ENCODE peak calls at places on chromosomes 1 and 21, in five cellular contexts. R is caudate nucleus, K is NCI-H2081, D is ACHN, H is adipocyte. U is an unnamed sample.

GRCh38 chr1:184943998-184944397 is 30.3 kb downstream of the NIBAN1 start:
- DNase-seq in R (no peak), D (no peak), K (no peak), H (no peak), U (no peak)

GRCh38 chr1:178052650-178053461 is 41.0 kb upstream of the RASAL2 start:
- DNase-seq in H (peak), D (peak), K (peak), R (no peak), U (peak)

GRCh38 chr1:28917757-28918118 is 3.4 kb downstream of the EPB41 start:
- DNase-seq in R (no peak), K (no peak), H (no peak), D (no peak), U (no peak)

GRCh38 chr21:34129039-34129891 is 55.9 kb downstream of the MRPS6 start:
- DNase-seq in D (peak), K (no peak), R (peak), H (peak), U (peak)

GRCh38 chr1:221783936-221784335 is 42.0 kb upstream of the DUSP10 start:
- DNase-seq in H (no peak), D (no peak), K (no peak), R (no peak), U (no peak)

GRCh38 chr1:111793896-111794295 is 38.2 kb downstream of the DDX20 start:
- DNase-seq in D (no peak), R (no peak), H (no peak), K (no peak), U (no peak)

GRCh38 chr1:34763142-34763781 is 3.7 kb downstream of the GJB4 start:
- DNase-seq in D (peak), K (no peak), R (no peak), H (no peak), U (peak)

GRCh38 chr1:203610061-203610460 is 16.6 kb upstream of the ATP2B4 start:
- DNase-seq in D (no peak), H (no peak), R (no peak), K (no peak), U (no peak)

GRCh38 chr1:94017155-94017829 is 103.7 kb downstream of the ABCA4 start:
- DNase-seq in K (no peak), R (no peak), H (no peak), D (no peak), U (no peak)

GRCh38 chr1:228394571-228395394 is 11.9 kb downstream of the TRIM11 start:
- DNase-seq in K (no peak), H (no peak), R (no peak), D (no peak), U (no peak)

GRCh38 chr1:236081546-236082227 is 16.8 kb upstream of the NID1 start:
- DNase-seq in H (no peak), R (no peak), D (no peak), K (no peak), U (no peak)

GRCh38 chr1:180953791-180954721 is 41.4 kb downstream of the KIAA1614 start:
- DNase-seq in K (no peak), H (peak), D (peak), R (peak), U (peak)

GRCh38 chr21:34762761-34763160 is 94.0 kb downstream of the CLIC6 start:
- DNase-seq in H (peak), D (no peak), R (no peak), K (no peak), U (peak)

GRCh38 chr1:160374701-160375443 is 8.0 kb downstream of the NHLH1 start:
- DNase-seq in R (no peak), D (no peak), K (no peak), H (no peak), U (no peak)

GRCh38 chr1:42336978-42337377 is 1.9 kb upstream of the FOXJ3 start:
- DNase-seq in R (no peak), K (no peak), D (no peak), H (no peak), U (no peak)

GRCh38 chr1:235423214-235423652 is 56.0 kb downstream of the TBCE start:
- DNase-seq in H (no peak), K (no peak), R (no peak), D (no peak), U (no peak)

GRCh38 chr21:14382486-14382834 is 486 bp downstream of the HSPA13 start:
- DNase-seq in K (peak), H (peak), D (no peak), R (peak), U (peak)

GRCh38 chr1:43543567-43543966 is 12.9 kb downstream of the PTPRF start:
- DNase-seq in K (no peak), H (no peak), R (no peak), D (no peak), U (no peak)

GRCh38 chr1:96722161-96722908 is 751 bp downstream of the PTBP2 start:
- DNase-seq in H (peak), K (peak), R (peak), D (peak), U (peak)

GRCh38 chr1:9427388-9427787 is 111.9 kb upstream of the SLC25A33 start:
- DNase-seq in H (no peak), R (no peak), K (no peak), D (no peak), U (no peak)

GRCh38 chr1:160567858-160568682 is 11.2 kb downstream of the CD84 start:
- DNase-seq in K (no peak), D (no peak), R (no peak), H (no peak), U (no peak)